ENCODE peak calls at places on chromosomes 5 and 9, in four cellular contexts. Q, W, A and N are unnamed samples.

GRCh38 chr9:71863652-71864051 is 47.3 kb downstream of the ABHD17B start:
- DNase-seq in Q (no peak), W (no peak), A (no peak), N (peak; percentile 0)

GRCh38 chr5:73365301-73365853 is 83.2 kb downstream of the FOXD1 start:
- DNase-seq in Q (no peak), W (no peak), A (no peak), N (peak; percentile 89)

GRCh38 chr9:108083160-108083559 is 593.6 kb upstream of the KLF4 start:
- DNase-seq in Q (no peak), W (no peak), A (no peak), N (no peak)

GRCh38 chr5:8954801-8955200 is 591.1 kb downstream of the SEMA5A start:
- DNase-seq in Q (no peak), W (no peak), A (no peak), N (no peak)

GRCh38 chr9:121326130-121326838 is 43.8 kb downstream of the STOM start:
- DNase-seq in Q (peak; percentile 98), W (no peak), A (no peak), N (peak; percentile 81)

GRCh38 chr5:39076757-39077475 is 2.7 kb upstream of the RICTOR start:
- DNase-seq in Q (no peak), W (no peak), A (no peak), N (no peak)

GRCh38 chr5:107516452-107517184 is 154.1 kb downstream of the EFNA5 start:
- DNase-seq in Q (no peak), W (no peak), A (no peak), N (peak; percentile 48)

GRCh38 chr9:26687421-26687820 is 205.2 kb downstream of the CAAP1 start:
- DNase-seq in Q (no peak), W (no peak), A (no peak), N (no peak)

GRCh38 chr5:29005386-29005785 is 1967.0 kb upstream of the CDH9 start:
- DNase-seq in Q (no peak), W (no peak), A (no peak), N (no peak)

GRCh38 chr5:150585781-150586461 is 54.5 kb upstream of the SYNPO start:
- DNase-seq in Q (no peak), W (no peak), A (no peak), N (no peak)

GRCh38 chr9:75889977-75890540 is 414 bp upstream of the PCSK5 start:
- DNase-seq in Q (peak; percentile 83), W (no peak), A (no peak), N (no peak)

GRCh38 chr9:124266826-124267201 is 9.1 kb downstream of the NEK6 start:
- DNase-seq in Q (no peak), W (no peak), A (no peak), N (no peak)

GRCh38 chr5:145938699-145939531 is 2.5 kb downstream of the SH3RF2 start:
- DNase-seq in Q (no peak), W (no peak), A (no peak), N (no peak)

GRCh38 chr9:91676042-91676441 is 252.4 kb upstream of the NFIL3 start:
- DNase-seq in Q (peak; percentile 18), W (peak; percentile 55), A (no peak), N (no peak)

GRCh38 chr5:150386024-150386855 is 26.5 kb downstream of the CD74 start:
- DNase-seq in Q (no peak), W (no peak), A (no peak), N (no peak)

GRCh38 chr9:37300620-37301368 is 121.7 kb upstream of the GRHPR start:
- DNase-seq in Q (no peak), W (no peak), A (no peak), N (no peak)

GRCh38 chr5:127899214-127899610 is 184.4 kb upstream of the SLC12A2 start:
- DNase-seq in Q (no peak), W (no peak), A (no peak), N (no peak)

GRCh38 chr5:148147415-148147814 is 20.9 kb upstream of the SPINK14 start:
- DNase-seq in Q (no peak), W (no peak), A (no peak), N (no peak)

GRCh38 chr5:123502120-123502519 is 9.9 kb upstream of the CSNK1G3 start:
- DNase-seq in Q (no peak), W (no peak), A (no peak), N (no peak)

GRCh38 chr5:73388371-73388684 is 60.2 kb downstream of the FOXD1 start:
- DNase-seq in Q (no peak), W (no peak), A (no peak), N (no peak)

GRCh38 chr9:77731008-77731698 is 83.0 kb upstream of the GNA14 start:
- DNase-seq in Q (no peak), W (no peak), A (no peak), N (no peak)

GRCh38 chr9:114869845-114870244 is 60.5 kb downstream of the TNFSF8 start:
- DNase-seq in Q (no peak), W (no peak), A (no peak), N (no peak)

GRCh38 chr5:8943301-8943700 is 602.6 kb downstream of the SEMA5A start:
- DNase-seq in Q (no peak), W (no peak), A (no peak), N (no peak)

GRCh38 chr5:165361143-165361542 is 1855.7 kb downstream of the MAT2B start:
- DNase-seq in Q (no peak), W (no peak), A (no peak), N (no peak)

GRCh38 chr5:33854733-33855151 is 37.0 kb downstream of the ADAMTS12 start:
- DNase-seq in Q (no peak), W (no peak), A (no peak), N (no peak)

GRCh38 chr9:113992994-113993393 is 85.1 kb downstream of the AMBP start:
- DNase-seq in Q (no peak), W (no peak), A (no peak), N (no peak)

GRCh38 chr9:127347831-127348699 is 48.9 kb upstream of the SLC2A8 start:
- DNase-seq in Q (no peak), W (no peak), A (no peak), N (peak; percentile 25)

GRCh38 chr9:115850548-115851304 is 302.9 kb upstream of the PAPPA start:
- DNase-seq in Q (no peak), W (no peak), A (no peak), N (no peak)

GRCh38 chr5:65462139-65462705 is 19.5 kb downstream of the ADAMTS6 start:
- DNase-seq in Q (no peak), W (no peak), A (no peak), N (no peak)

GRCh38 chr5:151034422-151035379 is 14.3 kb downstream of the GPX3 start:
- DNase-seq in Q (no peak), W (no peak), A (no peak), N (no peak)

GRCh38 chr9:95874989-95875304 is 544 bp upstream of the ERCC6L2 start:
- DNase-seq in Q (no peak), W (peak; percentile 86), A (peak; percentile 23), N (no peak)

GRCh38 chr9:113622600-113623400 is 159.3 kb downstream of the RGS3 start:
- DNase-seq in Q (peak; percentile 65), W (no peak), A (no peak), N (no peak)

GRCh38 chr9:110155744-110156143 is 52.2 kb downstream of the C9orf152 start:
- DNase-seq in Q (no peak), W (no peak), A (no peak), N (no peak)

GRCh38 chr9:35726876-35727438 is 5.0 kb downstream of the TLN1 start:
- DNase-seq in Q (no peak), W (no peak), A (no peak), N (no peak)

GRCh38 chr9:36818965-36819870 is 214.8 kb downstream of the PAX5 start:
- DNase-seq in Q (no peak), W (no peak), A (no peak), N (no peak)

GRCh38 chr5:6765612-6766525 is 52.6 kb downstream of the TENT4A start:
- DNase-seq in Q (peak; percentile 71), W (peak; percentile 89), A (peak; percentile 64), N (peak; percentile 28)

GRCh38 chr9:126721531-126722098 is 83.2 kb upstream of the ZBTB43 start:
- DNase-seq in Q (peak; percentile 43), W (no peak), A (no peak), N (no peak)

GRCh38 chr5:74988273-74988983 is 63.9 kb downstream of the GCNT4 start:
- DNase-seq in Q (no peak), W (no peak), A (no peak), N (no peak)
- TF ChIP-seq CTCF in Q (no peak), W (no peak), A (no peak), N (no peak)

GRCh38 chr5:108797986-108798385 is 50.3 kb downstream of the FER start:
- DNase-seq in Q (no peak), W (no peak), A (no peak), N (no peak)
- TF ChIP-seq CTCF in Q (no peak), W (no peak), A (no peak), N (no peak)

GRCh38 chr5:120684749-120685415 is 220.8 kb downstream of the PRR16 start:
- DNase-seq in Q (no peak), W (no peak), A (no peak), N (no peak)
- TF ChIP-seq CTCF in Q (no peak), W (no peak), A (no peak), N (peak; percentile 29)

DNA sequence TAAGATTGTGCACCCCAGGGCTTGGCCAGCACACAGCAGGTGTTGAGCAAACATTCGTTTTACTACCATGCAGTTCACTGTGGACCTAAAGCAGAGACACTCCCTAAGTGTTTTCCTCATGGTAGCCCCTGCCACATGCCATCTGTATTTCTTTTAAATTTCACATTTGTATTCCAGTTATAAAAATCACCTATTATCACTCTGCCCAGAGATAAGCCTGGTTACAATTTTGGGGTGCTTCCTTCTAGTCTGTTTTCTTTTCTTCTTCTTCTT is 10.9 kb upstream of the FIBCD1 start:
- DNase-seq in Q (no peak), W (no peak), A (no peak), N (no peak)
- TF ChIP-seq CTCF in Q (no peak), W (no peak), A (no peak), N (no peak)

GRCh38 chr5:994821-995220 is 13.8 kb upstream of the NKD2 start:
- DNase-seq in Q (peak; percentile 48), W (peak; percentile 37), A (no peak), N (no peak)
- TF ChIP-seq CTCF in Q (no peak), W (no peak), A (no peak), N (no peak)